ENCODE peak calls at places on chromosomes 13 and 19, in four cellular contexts. One of them, this sample, is unnamed.
A peak's percentile ranks its signal among the peaks of the same experiment; 100 is the strongest.

GRCh38 chr19:50486823-50487515 is 10.3 kb upstream of the GARIN5A start:
- DNase-seq in coronary artery: no peak
- DNase-seq in lower lobe of right lung: peak; percentile 63
- DNase-seq in astrocyte of the spinal cord: peak; percentile 39
- DNase-seq in this sample: peak; percentile 71

GRCh38 chr13:32475403-32475802 is 47.5 kb upstream of the N4BP2L1 start:
- DNase-seq in coronary artery: no peak
- DNase-seq in lower lobe of right lung: no peak
- DNase-seq in astrocyte of the spinal cord: no peak
- DNase-seq in this sample: no peak

GRCh38 chr19:28039677-28040381 is 1173.1 kb downstream of the UQCRFS1 start:
- DNase-seq in coronary artery: peak; percentile 52
- DNase-seq in lower lobe of right lung: no peak
- DNase-seq in astrocyte of the spinal cord: no peak
- DNase-seq in this sample: peak; percentile 5

GRCh38 chr19:45693168-45693788 is 812 bp downstream of the QPCTL start:
- DNase-seq in coronary artery: peak; percentile 85
- DNase-seq in lower lobe of right lung: peak; percentile 85
- DNase-seq in astrocyte of the spinal cord: peak; percentile 63
- DNase-seq in this sample: peak; percentile 82

GRCh38 chr13:70253834-70254233 is 145.6 kb upstream of the KLHL1 start:
- DNase-seq in coronary artery: no peak
- DNase-seq in lower lobe of right lung: no peak
- DNase-seq in astrocyte of the spinal cord: peak; percentile 53
- DNase-seq in this sample: no peak

GRCh38 chr13:113898391-113898790 is 34.5 kb upstream of the GAS6 start:
- DNase-seq in coronary artery: no peak
- DNase-seq in lower lobe of right lung: no peak
- DNase-seq in astrocyte of the spinal cord: no peak
- DNase-seq in this sample: no peak

GRCh38 chr13:40402931-40403412 is 263.5 kb downstream of the FOXO1 start:
- DNase-seq in coronary artery: no peak
- DNase-seq in lower lobe of right lung: no peak
- DNase-seq in astrocyte of the spinal cord: peak; percentile 85
- DNase-seq in this sample: no peak

GRCh38 chr13:46475586-46475991 is 77.4 kb upstream of the LRCH1 start:
- DNase-seq in coronary artery: no peak
- DNase-seq in lower lobe of right lung: no peak
- DNase-seq in astrocyte of the spinal cord: peak; percentile 40
- DNase-seq in this sample: no peak

GRCh38 chr13:21014666-21015170 is 46.7 kb downstream of the LATS2 start:
- DNase-seq in coronary artery: no peak
- DNase-seq in lower lobe of right lung: no peak
- DNase-seq in astrocyte of the spinal cord: peak; percentile 83
- DNase-seq in this sample: no peak

GRCh38 chr13:33352520-33352919 is 67.0 kb upstream of the STARD13 start:
- DNase-seq in coronary artery: no peak
- DNase-seq in lower lobe of right lung: no peak
- DNase-seq in astrocyte of the spinal cord: no peak
- DNase-seq in this sample: no peak

GRCh38 chr19:47494211-47494547 is 10.2 kb upstream of the KPTN start:
- DNase-seq in coronary artery: no peak
- DNase-seq in lower lobe of right lung: no peak
- DNase-seq in astrocyte of the spinal cord: no peak
- DNase-seq in this sample: no peak

GRCh38 chr13:72565893-72566292 is 161.5 kb downstream of the MZT1 start:
- DNase-seq in coronary artery: no peak
- DNase-seq in lower lobe of right lung: no peak
- DNase-seq in astrocyte of the spinal cord: peak; percentile 49
- DNase-seq in this sample: peak; percentile 21

GRCh38 chr13:51125495-51126226 is 14.6 kb upstream of the C13orf42 start:
- DNase-seq in coronary artery: no peak
- DNase-seq in lower lobe of right lung: peak; percentile 63
- DNase-seq in astrocyte of the spinal cord: peak; percentile 50
- DNase-seq in this sample: peak; percentile 78

GRCh38 chr13:105426454-105426853 is 1109.0 kb downstream of the EFNB2 start:
- DNase-seq in coronary artery: no peak
- DNase-seq in lower lobe of right lung: no peak
- DNase-seq in astrocyte of the spinal cord: no peak
- DNase-seq in this sample: no peak

GRCh38 chr19:1651061-1651547 is 1.3 kb downstream of the TCF3 start:
- DNase-seq in coronary artery: no peak
- DNase-seq in lower lobe of right lung: no peak
- DNase-seq in astrocyte of the spinal cord: no peak
- DNase-seq in this sample: peak; percentile 94

GRCh38 chr19:38606131-38606530 is 11.6 kb downstream of the MAP4K1 start:
- DNase-seq in coronary artery: no peak
- DNase-seq in lower lobe of right lung: no peak
- DNase-seq in astrocyte of the spinal cord: no peak
- DNase-seq in this sample: no peak

GRCh38 chr19:17289489-17289888 is 7.8 kb downstream of the ANKLE1 start:
- DNase-seq in coronary artery: no peak
- DNase-seq in lower lobe of right lung: peak; percentile 80
- DNase-seq in astrocyte of the spinal cord: peak; percentile 89
- DNase-seq in this sample: peak; percentile 91

GRCh38 chr13:73216381-73216831 is 157.6 kb downstream of the KLF5 start:
- DNase-seq in coronary artery: no peak
- DNase-seq in lower lobe of right lung: no peak
- DNase-seq in astrocyte of the spinal cord: no peak
- DNase-seq in this sample: no peak

GRCh38 chr19:31253816-31254551 is 95.3 kb downstream of the TSHZ3 start:
- DNase-seq in coronary artery: no peak
- DNase-seq in lower lobe of right lung: no peak
- DNase-seq in astrocyte of the spinal cord: peak; percentile 45
- DNase-seq in this sample: no peak

GRCh38 chr13:97932006-97932405 is 21.5 kb upstream of the IPO5 start:
- DNase-seq in coronary artery: no peak
- DNase-seq in lower lobe of right lung: no peak
- DNase-seq in astrocyte of the spinal cord: no peak
- DNase-seq in this sample: no peak

GRCh38 chr19:38455031-38455430 is 21.5 kb downstream of the RYR1 start:
- DNase-seq in coronary artery: no peak
- DNase-seq in lower lobe of right lung: no peak
- DNase-seq in astrocyte of the spinal cord: no peak
- DNase-seq in this sample: no peak

GRCh38 chr19:45075215-45076028 is 856 bp downstream of the ZNF296 start:
- DNase-seq in coronary artery: peak; percentile 84
- DNase-seq in lower lobe of right lung: peak; percentile 95
- DNase-seq in astrocyte of the spinal cord: peak; percentile 26
- DNase-seq in this sample: peak; percentile 95

GRCh38 chr13:107969551-107969950 is 245.8 kb downstream of the LIG4 start:
- DNase-seq in coronary artery: no peak
- DNase-seq in lower lobe of right lung: no peak
- DNase-seq in astrocyte of the spinal cord: no peak
- DNase-seq in this sample: no peak

GRCh38 chr19:38977445-38978314 is 2.1 kb upstream of the FBXO17 start:
- DNase-seq in coronary artery: no peak
- DNase-seq in lower lobe of right lung: no peak
- DNase-seq in astrocyte of the spinal cord: no peak
- DNase-seq in this sample: peak; percentile 96

GRCh38 chr13:109204657-109205056 is 575.2 kb downstream of the MYO16 start:
- DNase-seq in coronary artery: no peak
- DNase-seq in lower lobe of right lung: no peak
- DNase-seq in astrocyte of the spinal cord: no peak
- DNase-seq in this sample: no peak

GRCh38 chr13:29471551-29471950 is 123.9 kb downstream of the SLC7A1 start:
- DNase-seq in coronary artery: no peak
- DNase-seq in lower lobe of right lung: no peak
- DNase-seq in astrocyte of the spinal cord: no peak
- DNase-seq in this sample: no peak

GRCh38 chr19:53870485-53870844 is 2.8 kb downstream of the MYADM start:
- DNase-seq in coronary artery: no peak
- DNase-seq in lower lobe of right lung: peak; percentile 70
- DNase-seq in astrocyte of the spinal cord: no peak
- DNase-seq in this sample: no peak

GRCh38 chr13:96575423-96576320 is 418.6 kb downstream of the OXGR1 start:
- DNase-seq in coronary artery: no peak
- DNase-seq in lower lobe of right lung: no peak
- DNase-seq in astrocyte of the spinal cord: no peak
- DNase-seq in this sample: no peak

GRCh38 chr19:4647676-4648644 is 8.6 kb downstream of the TNFAIP8L1 start:
- DNase-seq in coronary artery: no peak
- DNase-seq in lower lobe of right lung: no peak
- DNase-seq in astrocyte of the spinal cord: no peak
- DNase-seq in this sample: no peak

GRCh38 chr13:62418872-62419271 is 1003.2 kb upstream of the PCDH20 start:
- DNase-seq in coronary artery: no peak
- DNase-seq in lower lobe of right lung: no peak
- DNase-seq in astrocyte of the spinal cord: peak; percentile 10
- DNase-seq in this sample: no peak

GRCh38 chr19:49889687-49890348 is 6.9 kb downstream of the IL4I1 start:
- DNase-seq in coronary artery: no peak
- DNase-seq in lower lobe of right lung: peak; percentile 86
- DNase-seq in astrocyte of the spinal cord: peak; percentile 65
- DNase-seq in this sample: peak; percentile 72

GRCh38 chr19:1168877-1169791 is 4.9 kb downstream of the SBNO2 start:
- DNase-seq in coronary artery: no peak
- DNase-seq in lower lobe of right lung: peak; percentile 56
- DNase-seq in astrocyte of the spinal cord: peak; percentile 54
- DNase-seq in this sample: no peak

GRCh38 chr19:48442116-48443035 is 3.4 kb upstream of the GRWD1 start:
- DNase-seq in coronary artery: no peak
- DNase-seq in lower lobe of right lung: no peak
- DNase-seq in astrocyte of the spinal cord: no peak
- DNase-seq in this sample: no peak

GRCh38 chr19:16814526-16815100 is 14.6 kb upstream of the SIN3B start:
- DNase-seq in coronary artery: no peak
- DNase-seq in lower lobe of right lung: no peak
- DNase-seq in astrocyte of the spinal cord: peak; percentile 73
- DNase-seq in this sample: no peak

GRCh38 chr19:32613008-32613407 is 32.0 kb downstream of the PDCD5 start:
- DNase-seq in coronary artery: no peak
- DNase-seq in lower lobe of right lung: no peak
- DNase-seq in astrocyte of the spinal cord: no peak
- DNase-seq in this sample: no peak

GRCh38 chr13:47841131-47841530 is 159.9 kb downstream of the SUCLA2 start:
- DNase-seq in coronary artery: no peak
- DNase-seq in lower lobe of right lung: no peak
- DNase-seq in astrocyte of the spinal cord: no peak
- DNase-seq in this sample: no peak

GRCh38 chr13:110113284-110113764 is 193.6 kb downstream of the COL4A1 start:
- DNase-seq in coronary artery: peak; percentile 64
- DNase-seq in lower lobe of right lung: no peak
- DNase-seq in astrocyte of the spinal cord: peak; percentile 86
- DNase-seq in this sample: no peak

GRCh38 chr19:51253088-51253806 is 2.4 kb downstream of the SIGLECL1 start:
- DNase-seq in coronary artery: no peak
- DNase-seq in lower lobe of right lung: no peak
- DNase-seq in astrocyte of the spinal cord: no peak
- DNase-seq in this sample: no peak

DNA sequence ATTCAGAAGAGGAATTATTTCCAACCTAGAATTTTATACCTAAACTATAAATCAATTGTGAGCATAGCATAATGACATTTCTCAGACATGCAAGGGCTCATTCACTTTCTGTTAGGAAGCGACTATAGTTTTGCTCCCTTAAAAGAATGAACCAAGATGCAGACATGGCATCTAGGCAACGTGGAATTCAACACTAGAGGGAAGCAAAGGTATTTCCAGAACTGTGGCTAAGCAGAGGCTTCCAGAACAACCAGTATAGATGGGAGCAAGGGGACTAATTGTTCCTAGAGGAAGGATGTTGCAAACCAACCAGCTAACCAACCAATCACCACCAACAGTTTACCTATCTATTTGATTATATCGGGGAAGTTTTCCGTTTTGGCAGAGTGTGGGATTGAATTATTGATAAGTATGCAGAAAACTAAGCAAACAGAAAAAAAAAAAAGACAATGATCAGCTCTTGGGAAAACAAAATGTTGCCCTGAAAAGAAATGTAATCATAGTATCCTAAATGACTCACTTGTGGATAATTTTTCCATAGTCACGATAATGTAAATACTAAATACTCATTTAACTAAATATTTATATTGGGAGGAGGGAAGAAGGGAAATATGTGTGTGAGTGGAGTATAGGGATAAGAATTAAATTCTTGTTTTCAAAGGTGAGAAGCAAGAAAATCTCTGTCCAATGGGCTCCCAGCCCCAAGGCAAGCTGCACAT is 21.1 kb downstream of the ARL11 start:
- DNase-seq in coronary artery: no peak
- DNase-seq in lower lobe of right lung: no peak
- DNase-seq in astrocyte of the spinal cord: peak; percentile 53
- DNase-seq in this sample: no peak
- TF ChIP-seq CTCF in coronary artery: no peak
- TF ChIP-seq CTCF in lower lobe of right lung: peak; percentile 21
- TF ChIP-seq CTCF in astrocyte of the spinal cord: peak; percentile 60
- TF ChIP-seq CTCF in this sample: no peak

GRCh38 chr13:99301056-99301838 is 6.0 kb downstream of the GPR183 start:
- DNase-seq in coronary artery: no peak
- DNase-seq in lower lobe of right lung: no peak
- DNase-seq in astrocyte of the spinal cord: no peak
- DNase-seq in this sample: no peak
- H3K4me3 ChIP-seq in coronary artery: no peak overlapping the region
- H3K4me3 ChIP-seq in lower lobe of right lung: no peak overlapping the region
- H3K4me3 ChIP-seq in astrocyte of the spinal cord: no peak overlapping the region
- H3K4me3 ChIP-seq in this sample: peak overlapping the region; percentile 10

GRCh38 chr19:2719910-2720776 is 1.0 kb downstream of the DIRAS1 start:
- DNase-seq in coronary artery: no peak
- DNase-seq in lower lobe of right lung: peak; percentile 44
- DNase-seq in astrocyte of the spinal cord: no peak
- DNase-seq in this sample: no peak
- TF ChIP-seq CTCF in coronary artery: no peak
- TF ChIP-seq CTCF in lower lobe of right lung: no peak
- TF ChIP-seq CTCF in astrocyte of the spinal cord: peak; percentile 15
- TF ChIP-seq CTCF in this sample: no peak

GRCh38 chr13:36345438-36346221 is 564 bp downstream of the SPART start:
- DNase-seq in coronary artery: peak; percentile 85
- DNase-seq in lower lobe of right lung: peak; percentile 72
- DNase-seq in astrocyte of the spinal cord: peak; percentile 88
- DNase-seq in this sample: peak; percentile 58

GRCh38 chr13:36344173-36344572 is 2.0 kb downstream of the SPART start:
- DNase-seq in coronary artery: no peak
- DNase-seq in lower lobe of right lung: no peak
- DNase-seq in astrocyte of the spinal cord: no peak
- DNase-seq in this sample: no peak

GRCh38 chr13:36341718-36342117 is 4.5 kb downstream of the SPART start:
- DNase-seq in coronary artery: no peak
- DNase-seq in lower lobe of right lung: no peak
- DNase-seq in astrocyte of the spinal cord: no peak
- DNase-seq in this sample: no peak

GRCh38 chr13:36344886-36345437 is 1.2 kb downstream of the SPART start:
- DNase-seq in coronary artery: no peak
- DNase-seq in lower lobe of right lung: no peak
- DNase-seq in astrocyte of the spinal cord: no peak
- DNase-seq in this sample: peak; percentile 62

DNA sequence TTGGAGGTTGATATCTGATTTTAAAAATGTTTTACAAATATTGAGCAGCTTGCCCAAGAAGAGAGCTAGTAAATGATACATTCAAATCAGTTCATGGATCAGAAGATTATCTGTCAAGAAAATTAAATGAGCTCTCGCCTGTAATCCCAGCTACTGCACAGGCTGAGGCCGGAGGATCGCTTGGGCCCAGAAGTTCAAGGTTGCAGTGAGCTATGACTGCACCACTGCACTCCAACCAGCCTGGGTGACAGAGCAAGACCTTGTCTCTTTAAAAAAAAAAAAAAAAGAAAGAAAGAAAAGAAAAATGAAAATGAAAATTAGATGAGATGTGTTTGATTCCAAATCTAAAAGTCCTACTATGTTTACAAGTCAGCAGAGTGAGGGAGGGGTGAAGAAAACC is 2.4 kb downstream of the SPART start:
- DNase-seq in coronary artery: no peak
- DNase-seq in lower lobe of right lung: no peak
- DNase-seq in astrocyte of the spinal cord: no peak
- DNase-seq in this sample: no peak
- H3K4me3 ChIP-seq in coronary artery: peak overlapping the region; percentile 91
- H3K4me3 ChIP-seq in lower lobe of right lung: peak overlapping the region; percentile 79
- H3K4me3 ChIP-seq in astrocyte of the spinal cord: no peak overlapping the region
- H3K4me3 ChIP-seq in this sample: no peak overlapping the region

This sample was measured in GM12865.